ENCODE peak calls at places on chromosomes 16 and 17, in four cellular contexts. W is B cell, G is T-helper 2 cell, J is Daoy. T is an unnamed sample.

GRCh38 chr17:82006468-82007227 is 16.0 kb downstream of the CENPX start:
- DNase-seq in W (no peak), G (no peak), J (peak), T (no peak)

GRCh38 chr16:4505356-4506153 is 29.4 kb downstream of the HMOX2 start:
- DNase-seq in W (peak), G (peak), J (no peak), T (no peak)

GRCh38 chr17:39867084-39867890 is 715 bp upstream of the ZPBP2 start:
- DNase-seq in W (peak), G (peak), J (no peak), T (no peak)

GRCh38 chr16:73433493-73434307 is 385.8 kb upstream of the ZFHX3 start:
- DNase-seq in W (no peak), G (no peak), J (no peak), T (no peak)

GRCh38 chr17:1787301-1787902 is 25.5 kb downstream of the SERPINF1 start:
- DNase-seq in W (no peak), G (no peak), J (peak), T (no peak)

GRCh38 chr17:8038954-8039610 is at the start of gene ALOX15B:
- DNase-seq in W (peak), G (no peak), J (no peak), T (no peak)

GRCh38 chr17:76983075-76983411 is 114.8 kb downstream of the MGAT5B start:
- DNase-seq in W (no peak), G (no peak), J (no peak), T (no peak)

GRCh38 chr16:67719778-67720144 is 645 bp upstream of the GFOD2 start:
- DNase-seq in W (peak), G (peak), J (peak), T (peak)

T was measured in neuronal stem cell.